ENCODE peak calls at places on chromosomes 2 and 18, in nine cellular contexts. R, T, J, N, L, D, A, X and G are unnamed samples.

GRCh38 chr2:85577386-85578242 is at the start of gene VAMP8:
- DNase-seq in T (peak), A (peak), N (no peak), R (no peak), X (peak), L (peak), D (no peak), J (peak), G (peak)

GRCh38 chr18:11176416-11176815 is 27.0 kb upstream of the PIEZO2 start:
- DNase-seq in L (no peak), X (no peak), J (no peak), R (no peak), D (peak), T (no peak), A (no peak), N (no peak), G (peak)

GRCh38 chr2:191386938-191387536 is 141.8 kb downstream of the MYO1B start:
- DNase-seq in D (peak), L (no peak), N (no peak), A (no peak), R (peak), T (no peak), J (no peak), X (no peak), G (peak)

GRCh38 chr18:54261894-54262293 is 7.4 kb upstream of the POLI start:
- DNase-seq in T (peak), R (no peak), L (no peak), D (no peak), A (no peak), J (no peak), X (peak), N (peak), G (no peak)

GRCh38 chr2:200230716-200231115 is 75.8 kb upstream of the SPATS2L start:
- DNase-seq in N (no peak), R (no peak), T (no peak), A (no peak), X (no peak), D (no peak), J (no peak), L (no peak), G (no peak)

GRCh38 chr2:241818943-241819270 is 9.9 kb downstream of the NEU4 start:
- DNase-seq in N (no peak), X (no peak), R (no peak), A (no peak), L (no peak), J (no peak), D (no peak), T (peak), G (no peak)

GRCh38 chr2:175966839-175967238 is 35.2 kb downstream of the LNPK start:
- DNase-seq in R (no peak), L (no peak), D (no peak), T (no peak), A (no peak), N (no peak), X (no peak), J (no peak), G (no peak)

GRCh38 chr2:206873426-206873825 is 65.9 kb upstream of the CPO start:
- DNase-seq in J (no peak), D (no peak), L (no peak), X (no peak), N (no peak), T (no peak), A (no peak), R (no peak), G (no peak)

GRCh38 chr2:17933251-17933650 is 54.8 kb downstream of the KCNS3 start:
- DNase-seq in L (no peak), R (no peak), X (no peak), A (no peak), D (no peak), N (no peak), J (no peak), T (no peak), G (no peak)

GRCh38 chr18:70758780-70759179 is 469.9 kb downstream of the SOCS6 start:
- DNase-seq in X (no peak), T (no peak), A (no peak), D (no peak), J (no peak), N (no peak), R (no peak), L (no peak), G (no peak)

GRCh38 chr2:84631047-84631446 is 114.7 kb downstream of the DNAH6 start:
- DNase-seq in A (no peak), N (no peak), J (no peak), L (peak), T (peak), X (no peak), D (peak), R (peak), G (peak)

GRCh38 chr2:171319164-171319810 is 114.5 kb downstream of the METTL8 start:
- DNase-seq in J (peak), T (no peak), L (peak), R (peak), D (peak), N (peak), X (peak), A (no peak), G (peak)

GRCh38 chr2:159755788-159756187 is 42.2 kb downstream of the CD302 start:
- DNase-seq in N (peak), X (no peak), R (peak), D (peak), J (no peak), T (peak), A (no peak), L (peak), G (peak)

GRCh38 chr2:160974803-160975202 is 185.4 kb upstream of the TANK start:
- DNase-seq in N (no peak), J (no peak), L (no peak), T (no peak), R (no peak), X (no peak), D (no peak), A (no peak), G (no peak)

GRCh38 chr2:152560163-152560562 is 157.1 kb downstream of the PRPF40A start:
- DNase-seq in T (no peak), J (no peak), L (no peak), R (no peak), A (no peak), D (peak), N (no peak), X (no peak), G (no peak)

GRCh38 chr2:187382131-187382530 is 65.9 kb downstream of the CALCRL start:
- DNase-seq in L (no peak), J (no peak), D (peak), T (no peak), N (no peak), X (no peak), A (no peak), R (no peak), G (no peak)

GRCh38 chr2:56811401-56811800 is 627.6 kb downstream of the CCDC85A start:
- DNase-seq in N (no peak), T (no peak), D (peak), X (no peak), A (no peak), J (no peak), L (no peak), R (no peak), G (no peak)

GRCh38 chr2:149160701-149161217 is 122.3 kb downstream of the LYPD6B start:
- DNase-seq in N (no peak), A (no peak), T (peak), L (no peak), X (no peak), D (no peak), J (peak), R (no peak), G (peak)

GRCh38 chr2:26946841-26947784 is 23.3 kb upstream of the MAPRE3 start:
- DNase-seq in R (no peak), T (peak), J (no peak), D (peak), A (peak), N (no peak), L (peak), X (no peak), G (peak)

GRCh38 chr2:239360421-239361310 is 40.2 kb downstream of the HDAC4 start:
- DNase-seq in D (no peak), R (no peak), L (no peak), J (no peak), T (no peak), X (no peak), N (no peak), A (no peak), G (no peak)

GRCh38 chr18:25234363-25234639 is 117.7 kb downstream of the ZNF521 start:
- DNase-seq in J (no peak), L (no peak), N (no peak), A (no peak), T (no peak), R (no peak), D (no peak), X (no peak), G (no peak)

GRCh38 chr18:34977787-34978532 is 63.3 kb upstream of the MAPRE2 start:
- DNase-seq in X (peak), D (no peak), R (no peak), T (peak), N (peak), J (peak), L (peak), A (peak), G (peak)

GRCh38 chr2:187580462-187581124 is 26.4 kb upstream of the TFPI start:
- DNase-seq in N (no peak), J (no peak), R (peak), D (peak), A (no peak), T (peak), L (peak), X (no peak), G (peak)

GRCh38 chr2:208407667-208408066 is 1.1 kb downstream of the PTH2R start:
- DNase-seq in T (no peak), J (no peak), A (no peak), N (no peak), X (no peak), D (peak), R (no peak), L (peak), G (no peak)

GRCh38 chr2:31253344-31254155 is 19.6 kb downstream of the EHD3 start:
- DNase-seq in L (peak), R (no peak), T (no peak), J (no peak), X (no peak), N (no peak), D (no peak), A (no peak), G (no peak)

GRCh38 chr2:155748126-155748525 is 584.4 kb downstream of the NR4A2 start:
- DNase-seq in X (no peak), A (no peak), J (no peak), T (no peak), L (no peak), R (no peak), D (no peak), N (no peak), G (no peak)

GRCh38 chr2:231523451-231524266 is 6.6 kb downstream of the NMUR1 start:
- DNase-seq in L (no peak), D (no peak), T (peak), A (no peak), J (peak), R (no peak), X (no peak), N (no peak), G (no peak)

GRCh38 chr18:2222270-2223185 is 348.8 kb downstream of the METTL4 start:
- DNase-seq in L (no peak), J (no peak), X (no peak), N (no peak), R (no peak), D (peak), T (no peak), A (no peak), G (no peak)

GRCh38 chr2:170567427-170567826 is 147.7 kb upstream of the SP5 start:
- DNase-seq in J (no peak), X (no peak), D (no peak), A (no peak), N (no peak), T (no peak), L (no peak), R (no peak), G (no peak)

GRCh38 chr2:109531896-109532727 is 81.7 kb downstream of the SEPTIN10 start:
- DNase-seq in R (no peak), L (no peak), X (no peak), N (no peak), T (no peak), A (no peak), D (no peak), J (no peak), G (no peak)

GRCh38 chr18:13222371-13223281 is 4.1 kb downstream of the LDLRAD4 start:
- DNase-seq in A (peak), T (no peak), J (no peak), R (no peak), D (peak), N (no peak), X (no peak), L (no peak), G (peak)

GRCh38 chr2:69902213-69902922 is 8.6 kb downstream of the SNRNP27 start:
- DNase-seq in R (no peak), J (no peak), A (peak), D (no peak), X (no peak), N (no peak), T (peak), L (no peak), G (no peak)

GRCh38 chr2:219713110-219713509 is 85.7 kb downstream of the SLC4A3 start:
- DNase-seq in A (no peak), J (no peak), D (peak), R (no peak), N (no peak), X (no peak), T (peak), L (peak), G (peak)

GRCh38 chr2:107511970-107512789 is 314.5 kb upstream of the RGPD4 start:
- DNase-seq in T (no peak), D (no peak), R (no peak), J (no peak), L (no peak), X (no peak), N (no peak), A (no peak), G (no peak)

GRCh38 chr18:75923169-75923568 is 495.7 kb upstream of the SMIM21 start:
- DNase-seq in A (no peak), L (peak), X (no peak), D (peak), T (no peak), R (no peak), J (no peak), N (no peak), G (no peak)

GRCh38 chr2:43637030-43637803 is at the start of gene PLEKHH2:
- DNase-seq in N (peak), L (peak), A (peak), J (peak), T (peak), X (peak), D (peak), R (peak), G (peak)